ENCODE peak calls at places on chromosomes 11 and 22, in four cellular contexts. I is A549; C is tibial nerve; V is naive thymus-derived CD4-positive, alpha-beta T cell. U is an unnamed sample. For H3K9me3, the result is how much of the 10 kb centered on the place peaks cover.

GRCh38 chr11:17923213-17923612 is 89.6 kb downstream of the SERGEF start:
- DNase-seq in V (no peak), C (no peak), I (no peak), U (no peak)

GRCh38 chr11:72278911-72279310 is 34.9 kb upstream of the PHOX2A start:
- DNase-seq in I (no peak), V (no peak), C (no peak), U (no peak)

GRCh38 chr11:850777-851762 is 8.4 kb downstream of the TSPAN4 start:
- DNase-seq in I (no peak), V (no peak), C (no peak), U (no peak)

GRCh38 chr11:131684111-131685060 is 314.0 kb downstream of the NTM start:
- DNase-seq in V (no peak), C (no peak), I (no peak), U (no peak)

GRCh38 chr11:20162824-20163777 is 2.8 kb upstream of the DBX1 start:
- DNase-seq in V (no peak), I (peak), C (no peak), U (no peak)

GRCh38 chr11:12016246-12016645 is 7.8 kb upstream of the DKK3 start:
- DNase-seq in C (no peak), V (no peak), I (peak), U (no peak)

GRCh38 chr11:47358731-47359051 is 6.2 kb upstream of the MYBPC3 start:
- DNase-seq in I (no peak), V (no peak), C (no peak), U (no peak)

GRCh38 chr11:94271885-94272372 is 32.5 kb upstream of the IZUMO1R start:
- DNase-seq in C (no peak), V (no peak), I (no peak), U (no peak)

GRCh38 chr22:28742562-28742962 is 723 bp downstream of the HSCB start:
- DNase-seq in C (no peak), I (no peak), V (no peak), U (no peak)

GRCh38 chr11:12359761-12360160 is 17.6 kb upstream of the PARVA start:
- DNase-seq in V (no peak), C (no peak), I (no peak), U (no peak)

GRCh38 chr11:7514099-7514725 is 413 bp downstream of the PPFIBP2 start:
- DNase-seq in C (no peak), V (no peak), I (no peak), U (no peak)

GRCh38 chr22:37777122-37777687 is 30.5 kb upstream of the GCAT start:
- DNase-seq in V (no peak), I (no peak), C (peak), U (no peak)

GRCh38 chr22:27792452-27793165 is 8.9 kb downstream of the MN1 start:
- DNase-seq in C (no peak), I (no peak), V (no peak), U (no peak)

GRCh38 chr11:64714664-64715063 is 8.3 kb downstream of the NRXN2 start:
- DNase-seq in C (no peak), I (no peak), V (no peak), U (no peak)

GRCh38 chr11:27864046-27865025 is 164.1 kb upstream of the BDNF start:
- DNase-seq in C (no peak), I (no peak), V (no peak), U (no peak)

GRCh38 chr22:38921126-38921525 is 36.3 kb upstream of the APOBEC3A start:
- DNase-seq in I (no peak), V (no peak), C (no peak), U (no peak)

GRCh38 chr11:75100314-75100713 is 3.6 kb upstream of the OR2AT4 start:
- DNase-seq in C (no peak), I (peak), V (no peak), U (no peak)

GRCh38 chr11:26914968-26915367 is 78.9 kb upstream of the FIBIN start:
- DNase-seq in I (no peak), C (no peak), V (no peak), U (no peak)

GRCh38 chr22:29334696-29335344 is 19.3 kb upstream of the RASL10A start:
- DNase-seq in I (peak), V (no peak), C (no peak), U (no peak)

GRCh38 chr11:41499429-41499828 is 40.0 kb upstream of the LRRC4C start:
- DNase-seq in V (no peak), C (no peak), I (no peak), U (no peak)

GRCh38 chr11:116188350-116188749 is 584.4 kb downstream of the BUD13 start:
- DNase-seq in I (no peak), C (no peak), V (no peak), U (no peak)

GRCh38 chr11:45930031-45930794 is 7.8 kb downstream of the LARGE2 start:
- DNase-seq in I (no peak), V (peak), C (no peak), U (no peak)

GRCh38 chr11:78000193-78000592 is 5.7 kb upstream of the INTS4 start:
- DNase-seq in V (peak), C (no peak), I (peak), U (no peak)

GRCh38 chr11:34143048-34143447 is 37.6 kb downstream of the NAT10 start:
- DNase-seq in I (no peak), C (no peak), V (no peak), U (no peak)

GRCh38 chr11:68550485-68550817 is 89.9 kb downstream of the PPP6R3 start:
- DNase-seq in C (no peak), V (peak), I (no peak), U (no peak)

GRCh38 chr11:124839972-124840621 is 25.1 kb upstream of the ROBO3 start:
- DNase-seq in C (no peak), I (no peak), V (no peak), U (no peak)

GRCh38 chr11:26820739-26821138 is 98.9 kb upstream of the SLC5A12 start:
- DNase-seq in V (no peak), I (no peak), C (no peak), U (no peak)

GRCh38 chr11:96781082-96781481 is 391.3 kb downstream of the JRKL start:
- DNase-seq in V (no peak), I (no peak), C (no peak), U (no peak)

GRCh38 chr11:81907996-81908395 is 825.7 kb downstream of the FAM181B start:
- DNase-seq in C (no peak), V (no peak), I (no peak), U (no peak)

GRCh38 chr11:111736621-111737055 is 29.6 kb downstream of the PPP2R1B start:
- DNase-seq in C (no peak), V (no peak), I (no peak), U (no peak)

GRCh38 chr22:46299101-46299500 is 2.4 kb downstream of the GTSE1 start:
- DNase-seq in I (no peak), V (no peak), C (no peak), U (no peak)

GRCh38 chr11:113778111-113778910 is 1.3 kb upstream of the CLDN25 start:
- DNase-seq in V (no peak), I (no peak), C (no peak), U (no peak)

DNA sequence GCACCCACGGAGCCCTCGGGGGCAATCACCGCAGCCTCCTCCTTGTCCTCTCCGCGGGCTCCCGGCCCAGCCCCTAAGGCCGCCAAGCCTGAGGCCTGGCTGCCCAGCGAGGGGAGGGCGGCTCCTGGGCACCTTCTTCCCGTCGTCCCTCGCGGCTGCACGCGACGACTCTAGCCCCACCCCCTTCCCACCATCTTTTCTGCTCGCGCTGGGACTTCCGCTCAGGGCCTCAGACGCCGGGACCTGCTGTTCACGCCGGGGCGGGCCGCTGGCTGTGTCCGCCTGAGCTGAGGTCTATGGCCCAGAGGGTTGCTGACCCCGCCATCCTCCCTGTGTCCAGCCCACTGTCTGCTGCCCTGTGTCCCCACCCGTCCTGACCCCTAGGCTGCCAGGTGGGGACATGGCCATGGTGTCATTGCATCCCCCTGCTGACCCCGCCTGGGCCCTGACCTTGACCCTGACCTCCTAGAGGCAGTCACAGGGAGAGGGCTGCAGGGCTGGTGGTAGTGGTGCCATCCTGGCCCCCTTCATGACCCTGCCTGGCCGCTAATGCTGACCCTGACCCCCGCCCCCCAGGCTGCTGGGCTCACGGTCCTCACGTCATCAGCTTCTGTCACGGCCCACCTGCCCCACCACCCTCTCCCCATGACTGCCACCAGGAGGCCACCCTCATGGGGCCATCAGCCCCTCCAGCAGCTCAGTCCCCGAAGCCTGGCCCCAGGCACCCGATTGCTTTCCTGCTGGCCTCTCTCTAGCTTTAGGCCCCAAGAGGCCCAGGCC is 286.0 kb downstream of the BRD1 start:
- DNase-seq in I (no peak), V (no peak), C (no peak), U (no peak)
- H3K9me3 ChIP-seq in I (under half), V (under half), C (under half), U (under half)

GRCh38 chr22:47354668-47355387 is 592.4 kb downstream of the TBC1D22A start:
- DNase-seq in V (no peak), C (no peak), I (no peak), U (no peak)
- H3K9me3 ChIP-seq in V (under half), C (under half), I (under half), U (under half)

GRCh38 chr22:48052621-48052890 is 1290.1 kb downstream of the TBC1D22A start:
- DNase-seq in C (no peak), I (no peak), V (no peak), U (no peak)

GRCh38 chr22:48055185-48055584 is 1292.7 kb downstream of the TBC1D22A start:
- DNase-seq in V (no peak), I (no peak), C (no peak), U (no peak)

GRCh38 chr22:48055827-48056226 is 1293.4 kb downstream of the TBC1D22A start:
- DNase-seq in V (no peak), C (no peak), I (no peak), U (no peak)

GRCh38 chr22:48053973-48054372 is 1291.5 kb downstream of the TBC1D22A start:
- DNase-seq in I (no peak), V (no peak), C (no peak), U (no peak)

DNA sequence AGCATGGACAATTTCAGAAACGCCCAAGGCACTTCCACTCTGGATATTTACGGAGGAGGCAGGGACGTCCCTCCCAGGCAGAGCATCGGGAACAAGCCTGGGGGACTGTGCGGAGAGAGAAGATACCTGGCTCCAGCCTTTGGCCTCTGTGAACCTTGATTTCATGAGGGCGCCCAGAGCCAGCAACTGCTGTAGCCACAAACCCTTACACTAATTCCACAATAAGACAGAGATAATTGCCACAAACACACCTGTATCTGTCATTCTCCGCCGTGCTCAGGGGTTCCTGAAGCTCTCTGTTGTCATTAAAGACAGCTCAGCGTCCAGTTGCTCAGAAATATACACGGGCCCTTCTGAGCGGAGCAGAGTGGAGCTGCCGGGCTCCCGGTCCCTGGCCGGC is 1292.1 kb downstream of the TBC1D22A start:
- DNase-seq in I (no peak), V (no peak), C (no peak), U (no peak)
- H3K9me3 ChIP-seq in I (under half), V (under half), C (under half), U (under half)

GRCh38 chr22:42440728-42441127 is 8.5 kb upstream of the NFAM1 start:
- DNase-seq in C (no peak), V (no peak), I (no peak), U (no peak)

GRCh38 chr22:42437488-42438292 is 5.5 kb upstream of the NFAM1 start:
- DNase-seq in V (peak), I (peak), C (peak), U (peak)

GRCh38 chr22:42438293-42438650 is 6.1 kb upstream of the NFAM1 start:
- DNase-seq in I (no peak), V (no peak), C (no peak), U (no peak)

GRCh38 chr22:42439821-42440674 is 7.8 kb upstream of the NFAM1 start:
- DNase-seq in V (no peak), I (no peak), C (no peak), U (no peak)

GRCh38 chr22:42439021-42439420 is 6.8 kb upstream of the NFAM1 start:
- DNase-seq in I (no peak), C (no peak), V (no peak), U (no peak)
- H3K9me3 ChIP-seq in I (under half), C (under half), V (under half), U (under half)

GRCh38 chr11:70032943-70033710 is 45.0 kb upstream of the ANO1 start:
- DNase-seq in V (no peak), C (no peak), I (no peak), U (no peak)
- H3K9me3 ChIP-seq in V (under half), C (under half), I (under half), U (under half)

DNA sequence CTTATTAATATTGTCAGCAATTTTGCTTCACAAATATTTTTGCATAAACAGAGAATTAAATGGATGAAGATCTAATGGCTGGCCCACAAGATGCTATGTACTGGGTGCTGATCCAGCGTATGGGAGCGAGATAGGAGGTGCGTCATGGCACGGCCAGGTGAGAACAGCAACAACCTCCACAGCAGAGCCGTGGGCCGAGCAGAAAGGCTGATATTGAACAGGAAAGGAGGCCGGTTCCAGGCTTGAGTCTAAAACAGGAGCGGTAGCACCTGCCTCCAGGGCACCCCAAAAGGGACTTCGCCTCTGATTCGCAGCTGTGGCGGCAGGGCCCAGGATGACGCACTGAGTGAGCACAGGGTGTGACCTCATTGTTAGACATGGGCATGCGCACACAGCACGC is 1502.1 kb downstream of the TBC1D22A start:
- DNase-seq in I (no peak), V (no peak), C (no peak), U (no peak)
- H3K9me3 ChIP-seq in I (under half), V (under half), C (under half), U (under half)